ENCODE peak calls at places on chromosomes 11 and 22, in eight cellular contexts. U, V, W, P, F, N, E and M are unnamed samples.

GRCh38 chr11:118820412-118821357 is 29.7 kb upstream of the DDX6 start:
- DNase-seq in E (no peak), N (peak; percentile 76), U (no peak), P (peak; percentile 11), V (peak; percentile 64), W (peak; percentile 11), F (no peak), M (no peak)

GRCh38 chr11:131683666-131684065 is 313.3 kb downstream of the NTM start:
- DNase-seq in E (no peak), V (no peak), N (no peak), F (no peak), U (no peak), W (no peak), P (no peak), M (no peak)

GRCh38 chr11:86519064-86519911 is 144.6 kb downstream of the CCDC81 start:
- DNase-seq in N (no peak), P (peak; percentile 72), U (peak; percentile 82), E (peak; percentile 95), F (peak; percentile 78), W (peak; percentile 32), V (no peak), M (peak; percentile 92)

GRCh38 chr11:115081972-115082371 is 403.6 kb downstream of the NXPE2 start:
- DNase-seq in U (no peak), P (no peak), W (no peak), N (no peak), F (no peak), E (no peak), V (no peak), M (no peak)

GRCh38 chr11:6249822-6250555 is 9.6 kb upstream of the CCKBR start:
- DNase-seq in V (peak; percentile 43), W (peak; percentile 78), U (peak; percentile 80), N (no peak), P (peak; percentile 87), E (peak; percentile 85), F (peak; percentile 92), M (peak; percentile 68)

GRCh38 chr22:45602004-45602733 is 69.5 kb upstream of the ATXN10 start:
- DNase-seq in E (no peak), P (no peak), N (no peak), U (no peak), V (no peak), F (no peak), W (no peak), M (no peak)

GRCh38 chr22:38350444-38351359 is 33.5 kb upstream of the CSNK1E start:
- DNase-seq in P (no peak), W (no peak), N (no peak), U (no peak), E (no peak), V (no peak), F (no peak), M (no peak)

GRCh38 chr22:31286360-31287255 is 5.7 kb downstream of the PIK3IP1 start:
- DNase-seq in U (peak; percentile 25), W (no peak), F (no peak), V (no peak), E (no peak), P (no peak), N (no peak), M (peak; percentile 79)

GRCh38 chr22:48493733-48494132 is 1333.9 kb downstream of the BRD1 start:
- DNase-seq in E (no peak), W (no peak), N (no peak), P (no peak), F (no peak), U (no peak), V (no peak), M (no peak)

GRCh38 chr11:41245704-41246398 is 213.6 kb downstream of the LRRC4C start:
- DNase-seq in U (no peak), W (no peak), E (no peak), F (no peak), V (peak; percentile 8), N (no peak), P (no peak), M (no peak)

GRCh38 chr11:122348658-122349451 is 232.8 kb upstream of the BLID start:
- DNase-seq in N (no peak), F (no peak), E (no peak), U (no peak), P (no peak), W (no peak), V (no peak), M (no peak)

GRCh38 chr11:32374261-32374711 is 61.1 kb downstream of the WT1 start:
- DNase-seq in F (peak; percentile 49), V (no peak), W (peak; percentile 44), N (peak; percentile 96), U (peak; percentile 43), E (peak; percentile 15), P (peak; percentile 46), M (peak; percentile 46)

DNA sequence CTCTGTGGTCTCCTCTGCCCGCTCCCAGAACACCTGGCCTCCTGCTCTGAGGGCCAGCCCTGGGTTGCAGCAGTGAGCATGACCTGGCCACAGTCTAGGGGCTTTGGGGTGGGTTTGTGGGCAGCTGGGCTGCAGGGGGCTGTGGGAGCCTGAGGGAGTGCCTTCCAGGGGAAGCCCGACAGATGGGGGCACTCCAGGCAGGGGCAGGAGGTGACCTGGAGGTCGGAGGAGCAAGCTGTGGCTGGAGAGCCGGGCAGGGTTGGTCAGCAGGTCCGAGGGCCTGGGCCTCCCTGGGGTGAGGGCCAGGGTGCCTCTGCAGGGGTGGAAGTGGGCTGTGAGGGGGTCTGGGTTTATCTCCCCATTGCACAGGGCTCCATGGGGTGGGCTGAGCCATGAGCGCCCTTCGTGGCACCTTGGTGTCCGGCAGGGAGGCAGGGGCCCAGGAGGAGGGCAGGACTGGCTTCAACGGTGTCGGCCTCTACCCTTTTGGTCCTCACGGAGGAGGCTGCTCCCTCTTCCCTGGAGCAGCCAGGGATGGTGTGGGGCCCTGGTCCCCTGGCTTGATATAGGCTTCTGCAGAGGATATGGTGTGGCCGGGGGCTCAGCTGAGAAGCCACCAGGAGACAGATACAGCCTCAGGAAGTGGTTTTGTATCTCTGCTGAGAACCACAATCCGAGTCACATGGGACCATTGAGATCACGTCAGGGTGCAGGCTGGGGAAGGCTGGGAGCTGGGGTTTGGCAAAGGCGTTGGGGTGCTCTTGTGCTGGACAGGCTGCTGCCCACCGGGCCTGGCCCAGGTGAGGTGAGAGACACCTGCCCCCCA is 22.3 kb downstream of the KCNQ1 start:
- DNase-seq in V (no peak), U (no peak), N (no peak), W (no peak), E (no peak), P (no peak), F (no peak), M (no peak)
- H3K4me3 ChIP-seq in V (no peak overlapping the region), U (no peak overlapping the region), N (no peak overlapping the region), W (no peak overlapping the region), E (no peak overlapping the region), P (no peak overlapping the region), F (no peak overlapping the region), M (no peak overlapping the region)

DNA sequence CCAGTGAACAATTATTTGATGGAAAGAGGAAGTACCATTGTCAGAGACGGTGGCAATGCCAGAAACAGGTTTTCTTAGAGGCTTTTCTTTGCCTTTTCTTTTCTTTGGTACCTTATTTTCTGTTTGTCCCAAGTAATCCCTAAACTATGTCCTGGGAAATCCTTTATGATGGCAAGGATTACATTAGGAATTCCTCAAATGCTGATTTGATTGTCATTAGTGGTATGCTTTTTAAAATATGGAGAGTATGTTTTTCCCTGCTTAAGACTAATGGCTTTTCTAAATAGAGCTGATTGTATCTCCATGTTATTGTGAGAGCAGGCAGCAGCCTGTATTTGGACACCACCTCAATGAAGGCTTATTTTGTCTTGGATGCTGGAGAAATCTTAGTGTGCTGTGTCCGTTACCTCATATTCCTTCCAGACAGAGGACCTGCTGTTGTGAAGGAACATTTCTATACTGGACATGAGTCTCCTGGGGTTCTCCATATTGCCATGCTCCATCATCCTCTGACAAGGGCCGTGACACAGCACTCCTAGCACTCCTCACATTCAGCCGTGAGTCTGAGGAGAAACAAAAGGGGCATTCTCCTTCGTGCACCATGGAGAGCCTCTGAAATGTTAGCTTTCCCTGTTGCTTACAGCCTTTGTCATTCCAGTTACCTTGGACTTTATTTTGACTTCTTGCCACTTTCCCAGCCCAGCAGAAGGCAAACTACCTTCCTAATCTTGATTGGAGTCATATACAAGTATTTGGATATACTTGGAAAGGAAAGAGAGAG is 29.4 kb upstream of the TECTA start:
- DNase-seq in F (no peak), U (no peak), E (no peak), P (no peak), W (no peak), N (no peak), V (no peak), M (no peak)
- H3K4me3 ChIP-seq in F (no peak overlapping the region), U (no peak overlapping the region), E (no peak overlapping the region), P (no peak overlapping the region), W (no peak overlapping the region), N (no peak overlapping the region), V (no peak overlapping the region), M (no peak overlapping the region)

GRCh38 chr22:20267441-20268288 is 453 bp downstream of the RTN4R start:
- DNase-seq in E (no peak), W (no peak), V (no peak), N (no peak), U (no peak), F (no peak), P (no peak), M (no peak)

GRCh38 chr22:20268289-20268349 is at the start of gene RTN4R:
- DNase-seq in W (no peak), F (no peak), P (no peak), V (no peak), E (no peak), U (no peak), N (no peak), M (no peak)

GRCh38 chr22:20271114-20271994 is 3.2 kb upstream of the RTN4R start:
- DNase-seq in E (no peak), F (no peak), V (no peak), P (no peak), U (no peak), N (no peak), W (no peak), M (no peak)

GRCh38 chr22:20264614-20265452 is 3.3 kb downstream of the RTN4R start:
- DNase-seq in N (peak; percentile 47), U (no peak), F (no peak), P (no peak), V (no peak), E (no peak), W (no peak), M (no peak)

GRCh38 chr22:20268350-20269012 is 363 bp upstream of the RTN4R start:
- DNase-seq in N (peak; percentile 83), P (peak; percentile 26), V (no peak), W (peak; percentile 91), U (peak; percentile 36), E (peak; percentile 19), F (peak; percentile 35), M (peak; percentile 31)
- H3K4me3 ChIP-seq in N (no peak overlapping the region), P (no peak overlapping the region), V (peak overlapping the region; percentile 68), W (no peak overlapping the region), U (no peak overlapping the region), E (peak overlapping the region; percentile 20), F (no peak overlapping the region), M (no peak overlapping the region)

DNA sequence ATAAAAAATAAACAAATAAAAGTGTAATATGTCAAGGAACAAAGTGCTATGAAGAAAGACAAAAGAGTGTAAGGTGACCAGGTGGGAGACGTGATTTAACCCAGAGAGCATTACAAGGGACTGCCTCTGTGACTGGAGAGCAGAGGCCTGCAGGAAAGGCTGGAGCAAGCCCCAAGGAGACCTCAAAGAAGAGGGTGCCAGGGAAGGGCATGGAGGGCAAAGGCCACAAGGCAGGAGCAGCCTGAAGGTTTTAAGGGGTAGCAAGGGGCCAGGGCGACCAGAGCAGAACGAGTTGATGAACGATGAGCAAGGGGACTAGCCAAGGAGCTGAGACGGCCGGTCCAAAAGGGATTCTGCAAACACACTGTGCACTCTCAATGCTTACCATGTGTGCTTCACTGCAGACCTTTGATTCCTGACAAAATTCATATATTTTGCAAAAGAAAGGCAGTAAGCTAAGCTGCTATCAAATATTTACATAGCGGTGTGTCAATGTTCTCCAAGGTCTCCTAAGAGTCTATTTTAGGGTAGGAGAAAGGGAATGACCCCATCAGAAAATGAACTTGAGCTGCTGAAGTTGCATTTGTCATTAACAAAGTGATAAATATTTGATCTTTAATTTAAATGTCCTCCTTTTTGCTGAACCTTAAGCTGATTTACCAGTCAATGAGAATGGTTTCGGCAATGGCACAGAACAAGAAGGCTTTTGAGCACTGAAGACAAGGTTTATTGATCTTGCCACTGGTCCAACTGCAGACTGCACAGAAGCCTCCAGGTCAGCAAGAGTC is 50.5 kb downstream of the SMCO4 start:
- DNase-seq in U (no peak), N (no peak), W (no peak), V (no peak), P (no peak), E (no peak), F (no peak), M (no peak)
- H3K4me3 ChIP-seq in U (no peak overlapping the region), N (no peak overlapping the region), W (no peak overlapping the region), V (no peak overlapping the region), P (no peak overlapping the region), E (no peak overlapping the region), F (no peak overlapping the region), M (no peak overlapping the region)